ENCODE peak calls at places on chromosomes 11 and 22, in six cellular contexts. Z, K, W, I, V and P are unnamed samples.

GRCh38 chr22:32237905-32238304 is 17.2 kb downstream of the SLC5A4 start:
- DNase-seq in Z (no peak), K (no peak), W (no peak), I (no peak), V (no peak), P (no peak)

GRCh38 chr11:120518356-120518755 is 6.8 kb downstream of the GRIK4 start:
- DNase-seq in Z (no peak), K (no peak), W (no peak), I (no peak), V (no peak), P (no peak)

GRCh38 chr11:67267188-67268035 is 1.1 kb downstream of the GRK2 start:
- DNase-seq in Z (peak; percentile 91), K (no peak), W (peak; percentile 62), I (no peak), V (no peak), P (no peak)

GRCh38 chr11:120985718-120986569 is 38.0 kb upstream of the TBCEL start:
- DNase-seq in Z (peak; percentile 37), K (peak; percentile 81), W (peak; percentile 45), I (peak; percentile 66), V (peak; percentile 63), P (peak; percentile 67)

GRCh38 chr22:30240541-30241417 is 5.8 kb downstream of the LIF start:
- DNase-seq in Z (no peak), K (no peak), W (no peak), I (no peak), V (no peak), P (no peak)

GRCh38 chr22:47409501-47410275 is 647.2 kb downstream of the TBC1D22A start:
- DNase-seq in Z (no peak), K (no peak), W (no peak), I (no peak), V (no peak), P (no peak)

GRCh38 chr22:22085702-22086500 is 103.3 kb upstream of the TOP3B start:
- DNase-seq in Z (no peak), K (no peak), W (no peak), I (peak; percentile 67), V (no peak), P (no peak)

GRCh38 chr11:18775492-18776292 is 15.9 kb downstream of the PTPN5 start:
- DNase-seq in Z (peak; percentile 75), K (peak; percentile 78), W (peak; percentile 83), I (peak; percentile 31), V (peak; percentile 75), P (peak; percentile 74)

GRCh38 chr22:20953668-20954500 is 13.2 kb upstream of the AIFM3 start:
- DNase-seq in Z (no peak), K (no peak), W (peak; percentile 32), I (no peak), V (no peak), P (no peak)

GRCh38 chr11:134751161-134751560 is 339.1 kb upstream of the B3GAT1 start:
- DNase-seq in Z (no peak), K (no peak), W (no peak), I (no peak), V (no peak), P (no peak)

GRCh38 chr11:66851698-66852465 is 5.0 kb upstream of the LRFN4 start:
- DNase-seq in Z (peak; percentile 45), K (peak; percentile 62), W (no peak), I (no peak), V (no peak), P (peak; percentile 68)

GRCh38 chr11:133576351-133576750 is 44.0 kb upstream of the OPCML start:
- DNase-seq in Z (no peak), K (no peak), W (no peak), I (no peak), V (no peak), P (no peak)

GRCh38 chr11:114614127-114614720 is 18.6 kb upstream of the NXPE4 start:
- DNase-seq in Z (no peak), K (no peak), W (no peak), I (no peak), V (no peak), P (no peak)

GRCh38 chr22:37225481-37225880 is 13.2 kb upstream of the SSTR3 start:
- DNase-seq in Z (peak; percentile 35), K (no peak), W (no peak), I (no peak), V (no peak), P (no peak)

GRCh38 chr11:7251836-7252682 is at the start of gene SYT9:
- DNase-seq in Z (peak; percentile 63), K (peak; percentile 64), W (peak; percentile 65), I (peak; percentile 51), V (peak; percentile 78), P (peak; percentile 68)

GRCh38 chr11:117295438-117296137 is 4.4 kb downstream of the BACE1-AS start:
- DNase-seq in Z (no peak), K (no peak), W (no peak), I (no peak), V (no peak), P (no peak)

GRCh38 chr11:85809881-85810280 is 1.1 kb downstream of the SYTL2 start:
- DNase-seq in Z (no peak), K (peak; percentile 34), W (no peak), I (peak; percentile 9), V (no peak), P (peak; percentile 27)

GRCh38 chr11:30984442-30984816 is 385.1 kb downstream of the DCDC1 start:
- DNase-seq in Z (no peak), K (no peak), W (no peak), I (peak; percentile 58), V (no peak), P (no peak)

GRCh38 chr11:7592706-7593105 is 78.9 kb downstream of the PPFIBP2 start:
- DNase-seq in Z (peak; percentile 33), K (no peak), W (peak; percentile 48), I (peak; percentile 70), V (no peak), P (no peak)

GRCh38 chr22:23062616-23063538 is 7.4 kb upstream of the GNAZ start:
- DNase-seq in Z (no peak), K (no peak), W (no peak), I (no peak), V (no peak), P (no peak)

GRCh38 chr11:33655842-33656600 is 44.6 kb downstream of the C11orf91 start:
- DNase-seq in Z (no peak), K (no peak), W (no peak), I (peak; percentile 17), V (no peak), P (peak; percentile 51)

GRCh38 chr11:77371646-77372045 is 70.2 kb upstream of the GDPD4 start:
- DNase-seq in Z (no peak), K (no peak), W (no peak), I (no peak), V (no peak), P (no peak)

GRCh38 chr22:19723165-19723989 is at the start of gene GP1BB:
- DNase-seq in Z (no peak), K (peak; percentile 65), W (peak; percentile 43), I (no peak), V (no peak), P (peak; percentile 66)

GRCh38 chr22:38257170-38257569 is 15.6 kb downstream of the TMEM184B start:
- DNase-seq in Z (no peak), K (no peak), W (no peak), I (peak; percentile 86), V (no peak), P (no peak)

GRCh38 chr22:41485033-41485432 is 16.1 kb downstream of the ACO2 start:
- DNase-seq in Z (no peak), K (no peak), W (no peak), I (no peak), V (no peak), P (no peak)

GRCh38 chr11:38865922-38866321 is 2267.9 kb upstream of the RAG2 start:
- DNase-seq in Z (no peak), K (no peak), W (no peak), I (no peak), V (no peak), P (no peak)

GRCh38 chr11:93895106-93895862 is 44.9 kb upstream of the VSTM5 start:
- DNase-seq in Z (peak; percentile 78), K (peak; percentile 41), W (peak; percentile 29), I (peak; percentile 58), V (peak; percentile 54), P (peak; percentile 17)

GRCh38 chr11:37026326-37026725 is 428.3 kb upstream of the RAG2 start:
- DNase-seq in Z (no peak), K (no peak), W (no peak), I (no peak), V (no peak), P (no peak)

GRCh38 chr11:72618801-72619200 is 55.4 kb downstream of the PDE2A start:
- DNase-seq in Z (no peak), K (no peak), W (no peak), I (no peak), V (no peak), P (no peak)

GRCh38 chr11:128061321-128061871 is 526.0 kb downstream of the ETS1 start:
- DNase-seq in Z (no peak), K (peak; percentile 39), W (no peak), I (no peak), V (no peak), P (no peak)

GRCh38 chr11:64885367-64886286 is 7.2 kb upstream of the EHD1 start:
- DNase-seq in Z (no peak), K (no peak), W (no peak), I (no peak), V (no peak), P (no peak)